ENCODE peak calls at places on chromosomes 11 and 22, in nine cellular contexts. B is heart right ventricle; V is mesenchymal stem cell; U is K562; L is kidney; T is Peyer's patch; I is HCT116; P is psoas muscle; M is CD8-positive, alpha-beta T cell. N is an unnamed sample.
A peak's percentile ranks its signal among the peaks of the same experiment; 100 is the strongest.

GRCh38 chr11:62024975-62025374 is 57.5 kb upstream of the FTH1 start:
- DNase-seq in B (no peak), V (no peak), U (no peak), L (no peak), T (no peak), I (no peak), P (no peak), M (no peak), N (no peak)

GRCh38 chr22:48719978-48720661 is 1107.6 kb downstream of the BRD1 start:
- DNase-seq in B (no peak), V (no peak), U (peak; percentile 64), L (peak; percentile 25), T (no peak), I (no peak), P (no peak), M (no peak), N (no peak)

GRCh38 chr11:104813532-104813931 is 84.7 kb downstream of the CASP12 start:
- DNase-seq in B (no peak), V (no peak), U (no peak), L (no peak), T (no peak), I (no peak), P (no peak), M (no peak), N (no peak)

GRCh38 chr11:58629857-58630256 is 7.4 kb downstream of the CNTF start:
- DNase-seq in B (peak; percentile 39), V (peak; percentile 58), U (peak; percentile 51), L (no peak), T (peak; percentile 58), I (peak; percentile 22), P (no peak), M (no peak), N (peak; percentile 73)

GRCh38 chr22:26805131-26805530 is 147.7 kb downstream of the MIAT start:
- DNase-seq in B (no peak), V (peak; percentile 46), U (no peak), L (no peak), T (no peak), I (no peak), P (no peak), M (no peak), N (no peak)

GRCh38 chr11:84788220-84788619 is 838.9 kb downstream of the DLG2 start:
- DNase-seq in B (no peak), V (no peak), U (no peak), L (no peak), T (no peak), I (no peak), P (no peak), M (no peak), N (no peak)

GRCh38 chr11:100851129-100851528 is 164.0 kb downstream of the ARHGAP42 start:
- DNase-seq in B (no peak), V (no peak), U (no peak), L (no peak), T (no peak), I (peak; percentile 41), P (no peak), M (no peak), N (peak; percentile 45)

GRCh38 chr22:25057013-25057881 is 104.7 kb downstream of the KIAA1671 start:
- DNase-seq in B (peak; percentile 46), V (peak; percentile 45), U (peak; percentile 52), L (peak; percentile 85), T (peak; percentile 86), I (peak; percentile 29), P (peak; percentile 84), M (peak; percentile 85), N (peak; percentile 64)

GRCh38 chr11:85171648-85172257 is 455.4 kb downstream of the DLG2 start:
- DNase-seq in B (no peak), V (no peak), U (no peak), L (no peak), T (no peak), I (no peak), P (no peak), M (no peak), N (no peak)

GRCh38 chr11:116513894-116514293 is 258.9 kb downstream of the BUD13 start:
- DNase-seq in B (peak; percentile 12), V (no peak), U (peak; percentile 53), L (no peak), T (peak; percentile 85), I (peak; percentile 46), P (no peak), M (no peak), N (no peak)

GRCh38 chr11:44774736-44775135 is 48.0 kb downstream of the TSPAN18 start:
- DNase-seq in B (no peak), V (no peak), U (no peak), L (no peak), T (peak; percentile 7), I (no peak), P (no peak), M (no peak), N (no peak)

GRCh38 chr22:38211556-38211955 is 9.8 kb downstream of the MAFF start:
- DNase-seq in B (no peak), V (peak; percentile 36), U (no peak), L (no peak), T (no peak), I (no peak), P (no peak), M (no peak), N (no peak)

GRCh38 chr11:75851203-75851602 is 36.2 kb downstream of the UVRAG start:
- DNase-seq in B (no peak), V (no peak), U (no peak), L (no peak), T (no peak), I (no peak), P (no peak), M (no peak), N (peak; percentile 57)

GRCh38 chr11:60280412-60280811 is at the start of gene MS4A4A:
- DNase-seq in B (peak; percentile 17), V (no peak), U (no peak), L (no peak), T (peak; percentile 56), I (no peak), P (no peak), M (no peak), N (no peak)

GRCh38 chr11:122159173-122159701 is 43.2 kb upstream of the BLID start:
- DNase-seq in B (peak; percentile 19), V (peak; percentile 66), U (no peak), L (peak; percentile 43), T (no peak), I (no peak), P (no peak), M (no peak), N (peak; percentile 71)
- H3K4me1 ChIP-seq in B (peaks cover 13% of the 10 kb centered on the region), V (peaks cover 10% of the 10 kb centered on the region), U (no peaks in the 10 kb centered on the region), L (no peaks in the 10 kb centered on the region), T (no peaks in the 10 kb centered on the region), I (peaks cover 89% of the 10 kb centered on the region), P (peaks cover 10% of the 10 kb centered on the region), M (peaks cover 4% of the 10 kb centered on the region), N (peaks cover 76% of the 10 kb centered on the region)

GRCh38 chr11:130606181-130606580 is 157.7 kb downstream of the ADAMTS15 start:
- DNase-seq in B (no peak), V (no peak), U (no peak), L (no peak), T (no peak), I (no peak), P (no peak), M (no peak), N (peak; percentile 25)
- H3K4me1 ChIP-seq in B (peaks cover 52% of the 10 kb centered on the region), V (peaks cover 17% of the 10 kb centered on the region), U (no peaks in the 10 kb centered on the region), L (no peaks in the 10 kb centered on the region), T (peaks cover 9% of the 10 kb centered on the region), I (no peaks in the 10 kb centered on the region), P (peaks cover 6% of the 10 kb centered on the region), M (no peaks in the 10 kb centered on the region), N (peaks cover 65% of the 10 kb centered on the region)

GRCh38 chr22:46748948-46749681 is 11.1 kb upstream of the CERK start:
- DNase-seq in B (no peak), V (peak; percentile 73), U (no peak), L (peak; percentile 79), T (peak; percentile 68), I (no peak), P (no peak), M (peak; percentile 87), N (no peak)
- H3K4me1 ChIP-seq in B (peaks cover 61% of the 10 kb centered on the region), V (peaks cover 23% of the 10 kb centered on the region), U (peaks cover 9% of the 10 kb centered on the region), L (peaks cover 34% of the 10 kb centered on the region), T (peaks cover 52% of the 10 kb centered on the region), I (peaks cover 8% of the 10 kb centered on the region), P (peaks cover 45% of the 10 kb centered on the region), M (peaks cover 26% of the 10 kb centered on the region), N (peaks cover 31% of the 10 kb centered on the region)

DNA sequence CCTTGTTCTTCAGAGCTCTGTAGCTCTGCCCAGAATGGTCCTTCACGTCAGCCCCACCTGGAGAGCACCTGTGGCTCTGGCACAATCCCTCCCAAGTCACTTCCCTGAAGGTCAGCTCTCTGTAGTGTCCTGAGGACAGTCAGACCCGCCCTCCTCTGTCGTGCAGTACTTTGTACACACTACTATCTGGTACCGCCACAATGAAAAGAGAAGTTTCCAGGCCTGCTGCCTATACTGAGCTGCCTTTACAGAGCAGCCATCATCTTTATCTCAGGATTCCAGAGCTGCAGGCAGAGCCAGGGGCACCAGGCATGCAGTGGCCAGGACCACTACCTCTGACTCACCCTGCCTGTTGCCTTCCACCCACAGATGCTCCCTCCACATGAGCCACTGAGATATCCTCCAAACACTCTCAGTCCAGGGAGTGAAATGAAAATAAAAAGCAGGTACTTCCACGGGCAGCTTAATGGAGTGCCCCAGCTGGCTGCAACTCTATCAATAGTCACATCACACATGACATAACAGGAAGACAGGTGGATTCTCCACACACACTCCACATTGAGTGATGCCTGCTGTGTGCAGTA is 7.3 kb downstream of the PACSIN2 start:
- DNase-seq in B (no peak), V (peak; percentile 67), U (peak; percentile 88), L (peak; percentile 35), T (peak; percentile 84), I (no peak), P (no peak), M (no peak), N (peak; percentile 52)
- H3K4me1 ChIP-seq in B (peaks cover 78% of the 10 kb centered on the region), V (peaks cover 22% of the 10 kb centered on the region), U (peaks cover 35% of the 10 kb centered on the region), L (peaks cover 15% of the 10 kb centered on the region), T (peaks cover 70% of the 10 kb centered on the region), I (peaks cover 44% of the 10 kb centered on the region), P (peaks cover 26% of the 10 kb centered on the region), M (peaks cover 1% of the 10 kb centered on the region), N (peaks cover 51% of the 10 kb centered on the region)

GRCh38 chr11:103730151-103730940 is 306.1 kb upstream of the DDI1 start:
- DNase-seq in B (no peak), V (no peak), U (no peak), L (no peak), T (no peak), I (no peak), P (no peak), M (no peak), N (peak; percentile 60)
- H3K4me1 ChIP-seq in B (peaks cover 21% of the 10 kb centered on the region), V (peaks cover 1% of the 10 kb centered on the region), U (no peaks in the 10 kb centered on the region), L (peaks cover 3% of the 10 kb centered on the region), T (no peaks in the 10 kb centered on the region), I (no peaks in the 10 kb centered on the region), P (no peaks in the 10 kb centered on the region), M (no peaks in the 10 kb centered on the region), N (no peaks in the 10 kb centered on the region)

N was measured in adipocyte.